ENCODE peak calls at places on chromosomes 11 and 22, in five cellular contexts. P is activated naive CD8-positive, alpha-beta T cell treated with anti-CD3 and anti-CD28 coated beads for 36 hours; X is T-helper 1 cell; W is NCI-H460; F is stimulated activated naive CD8-positive, alpha-beta T cell treated with anti-CD3 and anti-CD28 coated beads, Interleukin-15, Interleukin-2, amounts not matched to agents 100 U/mL and 50 U/mL, for 24 hours. O is an unnamed sample.

GRCh38 chr11:35112056-35112845 is 26.7 kb upstream of the CD44 start:
- DNase-seq in P (no peak), X (no peak), W (no peak), F (no peak), O (peak)

GRCh38 chr11:61509058-61510029 is 795 bp downstream of the LRRC10B start:
- DNase-seq in P (peak), X (no peak), W (peak), F (peak), O (peak)

GRCh38 chr11:12669930-12670329 is 4.3 kb upstream of the TEAD1 start:
- DNase-seq in P (no peak), X (no peak), W (no peak), F (no peak), O (peak)

GRCh38 chr11:13140873-13141655 is 131.9 kb downstream of the RASSF10 start:
- DNase-seq in P (no peak), X (no peak), W (no peak), F (no peak), O (no peak)

GRCh38 chr11:2689551-2690260 is 10.1 kb downstream of the KCNQ1OT1 start:
- DNase-seq in P (no peak), X (peak), W (no peak), F (no peak), O (no peak)

GRCh38 chr11:78564037-78564888 is 10.4 kb downstream of the NARS2 start:
- DNase-seq in P (no peak), X (peak), W (peak), F (peak), O (peak)

GRCh38 chr11:25734592-25735211 is 597.2 kb upstream of the ANO3 start:
- DNase-seq in P (no peak), X (no peak), W (peak), F (no peak), O (no peak)

GRCh38 chr11:118923721-118924587 is 1.8 kb downstream of the BCL9L start:
- DNase-seq in P (no peak), X (no peak), W (no peak), F (no peak), O (no peak)

GRCh38 chr11:9535189-9535781 is 38.2 kb upstream of the WEE1 start:
- DNase-seq in P (peak), X (peak), W (peak), F (peak), O (peak)

GRCh38 chr22:44685384-44686056 is 16.5 kb upstream of the PRR5 start:
- DNase-seq in P (peak), X (peak), W (peak), F (peak), O (peak)